ENCODE peak calls at places on chromosomes 4 and X, in six cellular contexts. K, H, B, T, R and S are unnamed samples.
A peak's percentile ranks its signal among the peaks of the same experiment; 100 is the strongest.

GRCh38 chrX:38649674-38650647 is 88.6 kb downstream of the TSPAN7 start:
- DNase-seq in H (no peak), B (no peak), R (no peak), K (no peak), T (no peak), S (no peak)

GRCh38 chrX:17005712-17006372 is 59.4 kb downstream of the REPS2 start:
- DNase-seq in K (no peak), B (peak; percentile 23), T (no peak), R (no peak), H (no peak), S (no peak)

GRCh38 chr4:1058198-1058996 is 47.0 kb downstream of the FGFRL1 start:
- DNase-seq in B (no peak), K (no peak), R (no peak), H (no peak), T (no peak), S (no peak)

GRCh38 chrX:49129427-49129826 is 5.9 kb upstream of the GPKOW start:
- DNase-seq in K (no peak), R (no peak), T (no peak), H (no peak), B (no peak), S (no peak)

GRCh38 chrX:10922158-10922557 is 189.0 kb upstream of the HCCS start:
- DNase-seq in K (no peak), H (peak; percentile 75), B (peak; percentile 80), T (no peak), R (peak; percentile 81), S (no peak)

GRCh38 chr4:54784188-54784671 is 126.5 kb downstream of the KIT start:
- DNase-seq in B (peak; percentile 85), H (peak; percentile 89), K (peak; percentile 76), T (peak; percentile 87), R (peak; percentile 88), S (no peak)

GRCh38 chrX:125883169-125883568 is 282.9 kb downstream of the DCAF12L2 start:
- DNase-seq in K (no peak), B (no peak), H (no peak), R (no peak), T (no peak), S (no peak)

GRCh38 chrX:39591099-39591498 is 506.7 kb downstream of the BCOR start:
- DNase-seq in B (no peak), T (no peak), K (no peak), R (no peak), H (no peak), S (no peak)

GRCh38 chr4:177680308-177680707 is 238.1 kb upstream of the AGA start:
- DNase-seq in H (no peak), R (no peak), T (no peak), B (no peak), K (no peak), S (no peak)

GRCh38 chr4:46931981-46932380 is 22.9 kb upstream of the COX7B2 start:
- DNase-seq in K (no peak), T (peak; percentile 6), R (no peak), H (peak; percentile 2), B (peak; percentile 78), S (no peak)

GRCh38 chr4:15035152-15035551 is 32.9 kb downstream of the CPEB2 start:
- DNase-seq in R (no peak), T (no peak), H (no peak), K (no peak), B (peak; percentile 59), S (no peak)

GRCh38 chr4:27931584-27931983 is 1070.9 kb downstream of the STIM2 start:
- DNase-seq in R (no peak), B (no peak), K (no peak), H (no peak), T (no peak), S (no peak)

GRCh38 chrX:53561912-53562311 is 124.6 kb downstream of the HUWE1 start:
- DNase-seq in T (no peak), R (no peak), K (no peak), B (no peak), H (no peak), S (no peak)

GRCh38 chr4:179678093-179678804 is 2236.0 kb upstream of the AGA start:
- DNase-seq in B (no peak), K (no peak), T (no peak), H (no peak), R (no peak), S (no peak)

GRCh38 chrX:105645667-105646354 is 176.5 kb upstream of the NRK start:
- DNase-seq in K (no peak), H (no peak), R (no peak), T (no peak), B (peak; percentile 15), S (no peak)

GRCh38 chrX:133983243-133983973 is 2.0 kb downstream of the GPC3 start:
- DNase-seq in T (no peak), K (no peak), B (no peak), R (no peak), H (no peak), S (no peak)

GRCh38 chr4:103008875-103009729 is 10.4 kb downstream of the SLC9B1 start:
- DNase-seq in R (peak; percentile 48), K (no peak), T (peak; percentile 62), B (peak; percentile 92), H (peak; percentile 69), S (peak; percentile 44)

GRCh38 chr4:76270776-76271175 is 19.3 kb downstream of the FAM47E start:
- DNase-seq in T (no peak), R (no peak), H (no peak), B (no peak), K (no peak), S (no peak)

GRCh38 chrX:134396174-134396573 is 63.8 kb upstream of the HPRT1 start:
- DNase-seq in B (peak; percentile 29), T (no peak), R (peak; percentile 6), H (no peak), K (no peak), S (no peak)

GRCh38 chr4:187380181-187380581 is 615.4 kb upstream of the ZFP42 start:
- DNase-seq in R (no peak), K (no peak), B (peak; percentile 18), H (no peak), T (no peak), S (no peak)
- TF ChIP-seq CTCF in R (peak; percentile 29), K (no peak), B (peak; percentile 40), H (peak; percentile 52), T (no peak), S (no peak)

GRCh38 chr4:180946188-180946587 is 1297.0 kb upstream of the TENM3 start:
- DNase-seq in B (no peak), H (no peak), T (no peak), R (no peak), K (no peak), S (no peak)

GRCh38 chr4:180950377-180950776 is 1292.8 kb upstream of the TENM3 start:
- DNase-seq in B (no peak), T (no peak), R (no peak), K (no peak), H (no peak), S (no peak)

GRCh38 chr4:180949825-180950224 is 1293.4 kb upstream of the TENM3 start:
- DNase-seq in T (no peak), B (no peak), K (no peak), H (no peak), R (no peak), S (no peak)

GRCh38 chr4:180951312-180951711 is 1291.9 kb upstream of the TENM3 start:
- DNase-seq in H (no peak), T (no peak), B (no peak), K (no peak), R (no peak), S (no peak)

DNA sequence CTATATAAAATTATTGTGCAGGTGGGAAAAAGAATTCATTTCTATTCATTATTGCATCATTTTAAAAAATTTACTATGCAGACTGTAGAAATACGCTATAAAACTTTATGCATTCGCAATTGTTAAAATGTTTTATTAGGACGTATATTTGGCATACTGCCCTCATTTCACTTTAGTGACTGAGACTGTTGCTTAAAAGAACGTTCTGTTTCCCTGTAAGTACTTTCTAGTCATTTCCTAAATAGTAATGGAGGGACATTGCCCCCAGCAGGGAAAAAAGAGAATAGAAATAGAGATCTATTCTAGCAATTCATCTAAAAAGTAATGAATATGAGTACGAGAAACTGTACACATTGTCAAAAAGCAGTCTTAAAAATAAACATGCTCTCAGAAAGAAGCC is 1295.8 kb upstream of the TENM3 start:
- DNase-seq in R (no peak), K (no peak), T (no peak), B (peak; percentile 14), H (no peak), S (no peak)
- TF ChIP-seq CTCF in R (peak; percentile 23), K (no peak), T (no peak), B (no peak), H (no peak), S (no peak)

GRCh38 chr4:128565565-128566186 is 243.8 kb upstream of the JADE1 start:
- DNase-seq in R (no peak), B (peak; percentile 48), H (no peak), T (no peak), K (no peak), S (peak; percentile 31)
- TF ChIP-seq CTCF in R (peak; percentile 33), B (peak; percentile 59), H (peak; percentile 51), T (peak; percentile 15), K (peak; percentile 48), S (peak; percentile 56)

GRCh38 chr4:138222041-138222440 is 20.1 kb downstream of the SLC7A11 start:
- DNase-seq in R (peak; percentile 73), K (no peak), B (peak; percentile 81), T (no peak), H (peak; percentile 90), S (no peak)
- TF ChIP-seq CTCF in R (no peak), K (no peak), B (peak; percentile 28), T (no peak), H (no peak), S (no peak)

GRCh38 chr4:60744767-60745166 is 455.4 kb upstream of the ADGRL3 start:
- DNase-seq in B (peak; percentile 28), R (peak; percentile 20), T (no peak), H (no peak), K (no peak), S (no peak)
- TF ChIP-seq CTCF in B (peak; percentile 37), R (peak; percentile 10), T (no peak), H (no peak), K (no peak), S (no peak)

DNA sequence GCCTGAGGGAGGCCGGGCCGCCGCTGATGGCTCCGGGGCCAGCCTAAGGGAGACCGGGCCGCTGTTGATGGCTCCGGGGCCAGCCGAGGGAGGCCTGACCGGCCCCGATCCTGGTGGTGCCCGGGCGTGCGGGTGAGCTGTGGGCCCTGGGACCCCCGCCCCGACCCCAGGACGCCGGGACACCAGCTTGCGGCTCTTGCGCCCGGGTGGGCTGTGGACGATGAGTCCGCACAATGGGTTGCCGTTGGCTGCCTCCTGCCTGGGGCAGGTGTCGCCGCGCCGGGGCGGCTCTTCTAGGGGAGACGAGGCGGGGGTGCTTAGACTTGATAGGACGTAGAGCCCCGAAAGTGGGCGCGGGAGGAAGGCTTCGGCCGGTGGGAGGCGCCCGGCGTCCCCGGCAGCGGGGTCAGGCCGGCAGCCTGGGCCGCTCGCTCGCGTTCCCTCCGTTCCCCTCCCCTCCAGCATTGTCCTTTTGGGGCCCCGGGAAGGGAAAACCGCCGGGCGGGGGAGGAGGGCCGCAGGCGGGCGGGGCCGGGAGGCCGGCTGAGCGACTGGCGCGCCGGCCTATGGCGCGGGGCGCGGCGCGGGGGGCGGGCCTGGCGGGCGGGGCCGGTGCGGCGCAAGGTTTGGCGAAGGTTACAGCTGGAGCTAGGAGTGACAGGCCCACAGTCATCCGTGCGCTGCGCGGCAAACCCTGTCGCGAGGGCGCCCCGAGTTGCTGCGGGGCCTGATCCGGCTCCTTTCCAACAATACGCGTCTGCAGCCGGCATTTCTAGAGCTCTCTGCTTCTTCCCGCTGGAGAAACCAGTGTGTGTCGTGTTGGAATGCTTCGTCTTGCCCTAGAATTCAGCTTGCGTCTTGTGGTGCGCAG is 819 bp downstream of the KIAA0232 start:
- DNase-seq in T (peak; percentile 76), K (peak; percentile 41), B (peak; percentile 87), R (peak; percentile 87), H (no peak), S (peak; percentile 97)
- TF ChIP-seq CTCF in T (no peak), K (no peak), B (no peak), R (peak; percentile 8), H (no peak), S (peak; percentile 37)